ENCODE peak calls at places on chromosomes 4 and X, in eight cellular contexts. E is body of pancreas; A is DND-41; V is HepG2; G is K562; L is CD4-positive, alpha-beta T cell; J is heart left ventricle; O is right cardiac atrium. I is an unnamed sample.
A peak's percentile ranks its signal among the peaks of the same experiment; 100 is the strongest.

GRCh38 chr4:118351851-118352827 is 664 bp downstream of the PRSS12 start:
- ATAC-seq in E (peak; percentile 75), O (peak; percentile 32), G (no peak), V (peak; percentile 37), J (no peak), A (no peak), L (peak; percentile 28), I (peak; percentile 40)

GRCh38 chr4:138078264-138078663 is 163.9 kb downstream of the SLC7A11 start:
- ATAC-seq in O (no peak), G (no peak), V (no peak), A (no peak), J (no peak), L (no peak), E (no peak), I (no peak)

GRCh38 chr4:89539374-89539773 is 231.8 kb upstream of the GPRIN3 start:
- ATAC-seq in E (no peak), O (no peak), J (no peak), G (no peak), L (no peak), V (no peak), A (no peak), I (no peak)

GRCh38 chr4:102505708-102506107 is 4.5 kb downstream of the NFKB1 start:
- ATAC-seq in A (no peak), V (no peak), L (no peak), J (no peak), G (no peak), O (no peak), E (no peak), I (no peak)

GRCh38 chrX:85031505-85031904 is 27.8 kb downstream of the APOOL start:
- ATAC-seq in E (no peak), V (no peak), A (no peak), G (no peak), O (no peak), J (no peak), L (no peak), I (peak; percentile 57)

GRCh38 chrX:40012800-40013682 is 84.7 kb downstream of the BCOR start:
- ATAC-seq in A (no peak), V (peak; percentile 73), G (peak; percentile 77), E (peak; percentile 37), O (peak; percentile 70), L (peak; percentile 30), J (peak; percentile 60), I (peak; percentile 68)

GRCh38 chr4:142354794-142355416 is 491.2 kb downstream of the INPP4B start:
- ATAC-seq in L (peak; percentile 87), J (no peak), A (peak; percentile 95), O (no peak), G (no peak), V (no peak), E (no peak), I (peak; percentile 16)

GRCh38 chr4:76783836-76784235 is 114.1 kb downstream of the SOWAHB start:
- ATAC-seq in O (peak; percentile 26), E (peak; percentile 15), L (no peak), V (no peak), A (no peak), J (no peak), G (no peak), I (no peak)

GRCh38 chrX:131841496-131842410 is 181.3 kb upstream of the STK26 start:
- ATAC-seq in O (no peak), G (peak; percentile 94), E (peak; percentile 68), J (no peak), L (peak; percentile 64), A (peak; percentile 92), V (peak; percentile 94), I (no peak)

GRCh38 chr4:107269175-107269574 is 233.1 kb upstream of the DKK2 start:
- ATAC-seq in V (no peak), G (no peak), L (no peak), J (no peak), A (no peak), E (no peak), O (no peak), I (no peak)

GRCh38 chrX:112819013-112819635 is 21.5 kb downstream of the AMOT start:
- ATAC-seq in J (no peak), E (peak; percentile 66), A (peak; percentile 45), V (no peak), O (peak; percentile 77), L (no peak), G (no peak), I (peak; percentile 52)

GRCh38 chr4:142095886-142096605 is 459.7 kb downstream of the IL15 start:
- ATAC-seq in E (no peak), L (no peak), A (no peak), V (no peak), G (no peak), O (no peak), J (no peak), I (no peak)

GRCh38 chr4:32140636-32141035 is 1420.5 kb downstream of the PCDH7 start:
- ATAC-seq in J (no peak), E (no peak), A (no peak), G (peak; percentile 44), L (no peak), V (no peak), O (no peak), I (no peak)

GRCh38 chrX:53354669-53355068 is 67.8 kb downstream of the SMC1A start:
- ATAC-seq in V (no peak), G (peak; percentile 82), A (no peak), O (no peak), L (no peak), J (no peak), E (no peak), I (no peak)

GRCh38 chrX:41452972-41453371 is 5.8 kb downstream of the NYX start:
- ATAC-seq in G (no peak), E (no peak), A (no peak), L (no peak), J (no peak), V (no peak), O (no peak), I (no peak)

GRCh38 chr4:53587123-53587522 is 4.2 kb downstream of the LNX1 start:
- ATAC-seq in O (no peak), L (no peak), J (no peak), A (no peak), G (no peak), E (no peak), V (no peak), I (no peak)

GRCh38 chrX:136780738-136781137 is at the start of gene ARHGEF6:
- ATAC-seq in O (no peak), A (peak; percentile 80), L (peak; percentile 60), G (peak; percentile 73), V (no peak), J (no peak), E (no peak), I (no peak)

GRCh38 chr4:144463896-144464295 is 182.1 kb upstream of the HHIP start:
- ATAC-seq in O (no peak), L (no peak), E (no peak), A (no peak), G (no peak), J (no peak), V (no peak), I (no peak)

GRCh38 chrX:122878269-122878668 is 305.8 kb upstream of the GRIA3 start:
- ATAC-seq in E (no peak), A (no peak), L (no peak), O (no peak), J (no peak), G (no peak), V (no peak), I (no peak)
- H3K27me3 ChIP-seq in E (no peaks in the 10 kb centered on the region), A (no peaks in the 10 kb centered on the region), L (no peaks in the 10 kb centered on the region), O (no peaks in the 10 kb centered on the region), J (no peaks in the 10 kb centered on the region), G (no peaks in the 10 kb centered on the region), V (no peaks in the 10 kb centered on the region), I (no peaks in the 10 kb centered on the region)

GRCh38 chr4:3750334-3750733 is 15.9 kb upstream of the ADRA2C start:
- ATAC-seq in J (no peak), E (no peak), G (no peak), L (no peak), V (peak; percentile 8), A (no peak), O (no peak), I (no peak)
- H3K27me3 ChIP-seq in J (no peaks in the 10 kb centered on the region), E (no peaks in the 10 kb centered on the region), G (peaks cover 13% of the 10 kb centered on the region), L (peaks cover 16% of the 10 kb centered on the region), V (peaks cover 13% of the 10 kb centered on the region), A (peaks cover 4% of the 10 kb centered on the region), O (no peaks in the 10 kb centered on the region), I (peaks cover 99% of the 10 kb centered on the region)

DNA sequence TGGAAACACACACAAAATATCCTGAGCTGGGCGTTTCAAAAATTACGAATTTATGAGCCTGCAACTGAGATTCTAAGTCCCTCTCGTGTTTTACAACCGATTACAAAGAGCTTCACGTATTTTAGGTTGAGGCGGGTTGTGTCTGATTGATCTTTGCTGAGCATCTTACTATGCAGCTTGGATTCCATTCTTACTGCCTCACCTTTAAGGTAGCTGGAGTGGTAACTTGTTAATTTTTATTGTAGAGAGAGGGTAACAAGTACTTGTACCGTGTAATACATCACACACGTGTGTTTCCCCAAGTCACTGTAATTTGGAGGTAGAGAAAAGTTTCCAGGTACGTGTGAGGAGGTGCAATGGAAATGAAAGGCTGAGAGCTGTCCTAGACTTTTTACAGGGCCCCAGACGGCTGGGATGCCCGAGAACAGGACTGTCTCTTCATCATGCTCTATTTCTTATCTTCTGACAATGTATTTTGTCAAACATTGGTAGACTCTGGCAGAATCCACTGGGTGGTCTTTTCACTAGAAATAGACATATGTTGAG is 97.8 kb upstream of the TENM3 start:
- ATAC-seq in O (no peak), E (no peak), A (no peak), G (no peak), L (no peak), V (no peak), J (no peak), I (no peak)
- H3K27me3 ChIP-seq in O (peaks cover 4% of the 10 kb centered on the region), E (no peaks in the 10 kb centered on the region), A (no peaks in the 10 kb centered on the region), G (no peaks in the 10 kb centered on the region), L (peaks cover 58% of the 10 kb centered on the region), V (peaks cover 6% of the 10 kb centered on the region), J (peaks cover 70% of the 10 kb centered on the region), I (peaks cover 73% of the 10 kb centered on the region)

GRCh38 chr4:1763070-1763549 is 30.0 kb upstream of the FGFR3 start:
- ATAC-seq in E (no peak), J (no peak), L (no peak), G (peak; percentile 1), O (no peak), A (no peak), V (no peak), I (no peak)
- H3K27me3 ChIP-seq in E (no peaks in the 10 kb centered on the region), J (no peaks in the 10 kb centered on the region), L (peaks cover 26% of the 10 kb centered on the region), G (no peaks in the 10 kb centered on the region), O (no peaks in the 10 kb centered on the region), A (no peaks in the 10 kb centered on the region), V (no peaks in the 10 kb centered on the region), I (peaks cover 33% of the 10 kb centered on the region)

I was measured in gastroesophageal sphincter.